ENCODE peak calls at places on chromosomes 11 and 22, in eight cellular contexts. G is transverse colon, W is AG09309, M is left ventricle myocardium inferior, X is H9, R is nephron progenitor cell, F is B cell, Z is AG10803. J is an unnamed sample.

GRCh38 chr11:96055706-96056387 is 131.9 kb upstream of the MTMR2 start:
- DNase-seq in Z (peak; percentile 80), W (no peak), X (no peak), R (no peak), F (no peak), M (no peak), G (no peak), J (no peak)

GRCh38 chr11:65557280-65558001 is 718 bp downstream of the LTBP3 start:
- DNase-seq in M (no peak), W (no peak), X (no peak), G (no peak), Z (no peak), R (peak; percentile 72), F (no peak), J (no peak)

GRCh38 chr11:65859134-65859811 is 960 bp upstream of the MUS81 start:
- DNase-seq in X (peak; percentile 100), G (peak; percentile 99), W (peak; percentile 83), F (peak; percentile 98), R (peak; percentile 99), Z (peak; percentile 97), M (peak; percentile 100), J (peak; percentile 96)

GRCh38 chr11:44621140-44621681 is 55.7 kb downstream of the CD82 start:
- DNase-seq in G (peak; percentile 77), R (peak; percentile 91), M (peak; percentile 80), Z (peak; percentile 46), F (peak; percentile 59), W (no peak), X (peak; percentile 88), J (peak; percentile 8)

GRCh38 chr11:72039108-72039850 is 40.6 kb downstream of the IL18BP start:
- DNase-seq in Z (peak; percentile 61), X (no peak), R (peak; percentile 14), G (peak; percentile 83), F (no peak), M (no peak), W (no peak), J (peak; percentile 60)

GRCh38 chr22:35581023-35581413 is 36.1 kb downstream of the MB start:
- DNase-seq in F (no peak), R (no peak), Z (no peak), W (no peak), X (no peak), M (no peak), G (no peak), J (no peak)

GRCh38 chr11:11313426-11313825 is 39.6 kb downstream of the CSNK2A3 start:
- DNase-seq in M (no peak), W (peak; percentile 59), R (no peak), G (no peak), Z (peak; percentile 12), X (no peak), F (no peak), J (no peak)

GRCh38 chr22:39382410-39382809 is 17.2 kb upstream of the TAB1 start:
- DNase-seq in R (no peak), M (no peak), G (no peak), W (no peak), X (no peak), F (no peak), Z (no peak), J (no peak)

GRCh38 chr11:86489442-86489841 is 114.8 kb downstream of the CCDC81 start:
- DNase-seq in R (no peak), F (no peak), G (no peak), M (no peak), X (no peak), Z (no peak), W (no peak), J (no peak)

GRCh38 chr11:16881074-16881709 is 133.0 kb downstream of the PLEKHA7 start:
- DNase-seq in Z (peak; percentile 42), X (no peak), W (no peak), M (peak; percentile 65), G (no peak), F (no peak), R (peak; percentile 18), J (no peak)

GRCh38 chr11:109236696-109237095 is 185.3 kb upstream of the C11orf87 start:
- DNase-seq in X (no peak), F (no peak), M (no peak), G (no peak), W (no peak), R (no peak), Z (peak; percentile 54), J (no peak)

GRCh38 chr11:20712912-20713311 is 43.5 kb downstream of the NELL1 start:
- DNase-seq in F (no peak), X (peak; percentile 31), M (no peak), R (no peak), Z (no peak), W (no peak), G (no peak), J (no peak)

GRCh38 chr11:70882716-70883085 is 369.7 kb downstream of the SHANK2 start:
- DNase-seq in W (no peak), F (no peak), M (no peak), G (no peak), R (no peak), X (no peak), Z (no peak), J (no peak)

GRCh38 chr11:114774599-114775365 is 96.5 kb downstream of the NXPE2 start:
- DNase-seq in G (peak; percentile 58), Z (peak; percentile 26), F (no peak), X (peak; percentile 83), W (no peak), R (peak; percentile 76), M (no peak), J (no peak)

GRCh38 chr22:31343235-31344191 is 2.6 kb downstream of the PATZ1 start:
- DNase-seq in X (peak; percentile 92), F (peak; percentile 41), M (peak; percentile 34), R (peak; percentile 63), G (peak; percentile 81), W (no peak), Z (peak; percentile 22), J (no peak)

GRCh38 chr22:19111584-19111983 is 10.6 kb downstream of the DGCR2 start:
- DNase-seq in F (no peak), W (no peak), X (no peak), M (no peak), G (no peak), R (no peak), Z (no peak), J (no peak)

GRCh38 chr11:77130763-77131513 is 2.9 kb downstream of the MYO7A start:
- DNase-seq in Z (peak; percentile 49), X (no peak), R (no peak), M (peak; percentile 78), G (no peak), F (no peak), W (no peak), J (peak; percentile 22)

GRCh38 chr11:112795142-112795815 is 165.9 kb upstream of the NCAM1 start:
- DNase-seq in W (no peak), X (peak; percentile 77), Z (peak; percentile 52), G (peak; percentile 30), R (peak; percentile 43), M (no peak), F (no peak), J (no peak)
- TF ChIP-seq CTCF in W (peak; percentile 68), X (peak; percentile 79), Z (peak; percentile 73), G (peak; percentile 35), R (peak; percentile 50), M (peak; percentile 65), F (peak; percentile 40), J (peak; percentile 66)

DNA sequence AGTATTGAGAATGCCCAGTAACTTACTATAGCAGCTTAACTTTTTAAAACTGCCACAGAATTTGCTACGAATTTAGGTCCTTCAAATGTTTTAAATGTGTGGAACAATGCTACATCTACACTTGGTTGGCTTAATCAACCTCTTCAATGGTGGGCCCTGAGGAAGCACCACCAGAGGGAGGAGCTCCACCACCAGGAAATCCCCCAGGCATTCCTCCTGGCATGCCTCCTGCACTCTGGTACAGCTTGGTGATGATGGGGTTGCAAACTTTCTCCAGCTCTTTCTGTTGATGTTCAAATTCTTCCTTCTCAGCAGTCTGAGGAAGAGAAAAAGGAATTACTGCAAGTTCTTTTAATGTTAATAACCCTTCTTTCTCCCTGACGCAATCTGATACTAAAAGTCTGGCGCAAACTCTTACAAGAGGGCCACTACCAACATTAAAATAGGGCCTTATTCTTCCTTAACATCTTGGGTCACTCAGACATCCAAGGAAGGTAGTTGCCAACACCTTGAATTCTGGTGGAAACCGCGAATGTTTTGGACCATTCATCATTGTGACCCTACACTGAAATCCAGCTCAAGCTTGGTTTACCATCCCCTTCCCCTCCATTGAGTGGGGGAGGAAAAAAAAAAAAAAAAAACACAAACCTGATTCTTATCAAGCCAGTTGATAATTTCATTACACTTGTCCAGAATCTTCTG is 4.2 kb downstream of the HSPA8 start:
- DNase-seq in F (no peak), R (no peak), Z (no peak), W (no peak), M (no peak), X (no peak), G (no peak), J (no peak)
- TF ChIP-seq CTCF in F (no peak), R (no peak), Z (no peak), W (no peak), M (no peak), X (no peak), G (no peak), J (no peak)

GRCh38 chr22:45201678-45202332 is 38.1 kb downstream of the NUP50 start:
- DNase-seq in R (no peak), W (peak; percentile 76), Z (peak; percentile 71), F (no peak), X (no peak), G (no peak), M (no peak), J (peak; percentile 57)
- TF ChIP-seq CTCF in R (no peak), W (no peak), Z (no peak), F (no peak), X (no peak), G (no peak), M (no peak), J (no peak)

GRCh38 chr22:44821741-44822425 is 69.5 kb downstream of the ARHGAP8 start:
- DNase-seq in F (no peak), G (no peak), X (no peak), M (no peak), W (no peak), R (no peak), Z (no peak), J (no peak)

GRCh38 chr22:44822479-44822878 is 70.1 kb downstream of the ARHGAP8 start:
- DNase-seq in Z (no peak), X (no peak), G (no peak), F (no peak), W (no peak), M (no peak), R (no peak), J (no peak)

GRCh38 chr22:44823396-44823795 is 71.0 kb downstream of the ARHGAP8 start:
- DNase-seq in X (no peak), M (no peak), R (no peak), W (no peak), F (no peak), G (no peak), Z (no peak), J (no peak)

GRCh38 chr22:44818727-44819126 is 66.4 kb downstream of the ARHGAP8 start:
- DNase-seq in X (no peak), W (no peak), R (no peak), Z (no peak), G (no peak), M (no peak), F (no peak), J (no peak)

DNA sequence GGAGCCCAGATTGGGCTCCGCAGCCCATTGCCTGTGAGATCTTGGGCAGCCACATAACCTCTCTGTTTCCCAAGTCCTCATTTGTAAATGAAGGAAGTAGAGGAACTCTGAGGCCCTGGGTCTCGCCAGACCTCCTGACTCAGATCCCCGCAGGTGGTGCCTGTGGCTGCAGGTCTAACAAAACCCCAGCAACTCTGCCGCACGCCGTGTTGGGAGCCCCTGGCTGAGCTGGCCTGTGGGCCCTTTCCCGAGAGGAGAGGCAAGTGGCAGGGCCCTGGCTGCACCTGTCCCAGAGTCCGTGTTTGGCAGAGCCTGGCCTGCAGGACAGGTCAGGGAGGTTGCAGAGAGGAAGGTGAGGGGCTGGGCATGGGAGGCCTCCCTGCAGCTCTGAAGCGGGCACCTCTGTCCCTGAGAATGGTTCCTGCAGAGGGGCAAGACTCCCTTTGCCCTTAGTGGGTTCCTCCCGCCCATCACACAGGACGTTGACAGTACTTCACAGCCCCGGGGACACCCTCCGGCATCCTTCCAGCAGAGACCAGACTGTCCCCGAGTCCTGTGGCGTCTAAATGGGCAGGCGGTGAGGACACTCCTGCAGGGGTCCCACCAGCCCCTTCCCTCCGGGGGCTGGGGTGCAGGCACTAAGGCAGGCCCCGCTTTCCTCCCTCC is 67.7 kb downstream of the ARHGAP8 start:
- DNase-seq in M (no peak), R (no peak), X (peak; percentile 69), G (no peak), Z (no peak), W (no peak), F (no peak), J (no peak)
- TF ChIP-seq CTCF in M (no peak), R (no peak), X (no peak), G (no peak), Z (no peak), W (no peak), F (no peak), J (no peak)